ENCODE peak calls at places on chromosomes 2 and 18, in ten cellular contexts. M is NCI-H774; U is NCI-H146; X is nucleus accumbens; R is HTR-8/SVneo; J is stimulated activated CD4-positive, alpha-beta T cell treated with anti-CD3 and anti-CD28 coated beads, TNF-alpha, amount 100 ng/mL, for 1 hour; Z is activated CD8-positive, alpha-beta memory T cell treated with anti-CD3 and anti-CD28 coated beads, Interleukin-2, amount 50 U/mL, for 4 hours; A is lower leg skin; O is glomerular endothelial cell; Q is naive thymus-derived CD8-positive, alpha-beta T cell. K is an unnamed sample.

GRCh38 chr2:239361311-239361642 is 39.5 kb downstream of the HDAC4 start:
- DNase-seq in M (no peak), U (no peak), X (no peak), R (no peak), J (no peak), Z (no peak), A (no peak), O (no peak), Q (no peak), K (no peak)

GRCh38 chr2:20184067-20184938 is 40.6 kb downstream of the SDC1 start:
- DNase-seq in M (no peak), U (no peak), X (no peak), R (peak), J (no peak), Z (no peak), A (no peak), O (no peak), Q (no peak), K (no peak)

GRCh38 chr2:181780159-181781081 is 100.1 kb upstream of the NEUROD1 start:
- DNase-seq in M (no peak), U (peak), X (no peak), R (no peak), J (no peak), Z (no peak), A (no peak), O (no peak), Q (no peak), K (no peak)

GRCh38 chr2:64932327-64933216 is 56.6 kb upstream of the SLC1A4 start:
- DNase-seq in M (no peak), U (no peak), X (no peak), R (no peak), J (no peak), Z (no peak), A (no peak), O (no peak), Q (no peak), K (no peak)

GRCh38 chr2:72027426-72028161 is 120.1 kb downstream of the CYP26B1 start:
- DNase-seq in M (no peak), U (no peak), X (no peak), R (no peak), J (no peak), Z (no peak), A (peak), O (no peak), Q (no peak), K (no peak)

GRCh38 chr2:224832207-224832606 is 116.0 kb upstream of the CCDC195 start:
- DNase-seq in M (no peak), U (no peak), X (no peak), R (no peak), J (no peak), Z (no peak), A (no peak), O (no peak), Q (no peak), K (no peak)

GRCh38 chr2:218003265-218003950 is 613 bp upstream of the TNS1 start:
- DNase-seq in M (no peak), U (no peak), X (no peak), R (no peak), J (no peak), Z (no peak), A (no peak), O (no peak), Q (no peak), K (no peak)

GRCh38 chr2:152743004-152743403 is 24.6 kb downstream of the ARL6IP6 start:
- DNase-seq in M (no peak), U (no peak), X (no peak), R (peak), J (no peak), Z (no peak), A (no peak), O (no peak), Q (no peak), K (no peak)

GRCh38 chr2:33230877-33231276 is 245.6 kb upstream of the RASGRP3 start:
- DNase-seq in M (no peak), U (no peak), X (no peak), R (no peak), J (no peak), Z (no peak), A (no peak), O (no peak), Q (no peak), K (no peak)

GRCh38 chr18:56388571-56388970 is 249.8 kb downstream of the TXNL1 start:
- DNase-seq in M (no peak), U (no peak), X (no peak), R (no peak), J (no peak), Z (no peak), A (no peak), O (peak), Q (no peak), K (no peak)

GRCh38 chr2:224983719-224984388 is 58.4 kb downstream of the DOCK10 start:
- DNase-seq in M (no peak), U (peak), X (no peak), R (no peak), J (no peak), Z (no peak), A (no peak), O (no peak), Q (no peak), K (peak)

GRCh38 chr18:51030537-51031258 is 685 bp downstream of the SMAD4 start:
- DNase-seq in M (peak), U (peak), X (peak), R (no peak), J (peak), Z (peak), A (peak), O (no peak), Q (peak), K (peak)

GRCh38 chr18:62957885-62958472 is 242.6 kb downstream of the PHLPP1 start:
- DNase-seq in M (no peak), U (peak), X (no peak), R (no peak), J (no peak), Z (no peak), A (no peak), O (no peak), Q (no peak), K (no peak)

GRCh38 chr2:183868707-183869106 is 729.6 kb upstream of the ZNF804A start:
- DNase-seq in M (no peak), U (no peak), X (no peak), R (peak), J (no peak), Z (no peak), A (no peak), O (peak), Q (no peak), K (no peak)

GRCh38 chr2:234973008-234973407 is 21.2 kb downstream of the SH3BP4 start:
- DNase-seq in M (no peak), U (no peak), X (no peak), R (no peak), J (no peak), Z (no peak), A (no peak), O (no peak), Q (no peak), K (no peak)

GRCh38 chr2:207768891-207769596 is 662 bp downstream of the FZD5 start:
- DNase-seq in M (no peak), U (peak), X (no peak), R (peak), J (no peak), Z (peak), A (no peak), O (no peak), Q (no peak), K (no peak)

GRCh38 chr2:241066893-241067341 is 35.2 kb downstream of the MTERF4 start:
- DNase-seq in M (no peak), U (no peak), X (no peak), R (peak), J (no peak), Z (no peak), A (no peak), O (no peak), Q (no peak), K (no peak)

GRCh38 chr2:40451926-40452605 is at the start of gene SLC8A1:
- DNase-seq in M (peak), U (peak), X (no peak), R (no peak), J (no peak), Z (no peak), A (no peak), O (no peak), Q (no peak), K (no peak)

GRCh38 chr2:3522851-3523481 is 3.6 kb upstream of the ADI1 start:
- DNase-seq in M (no peak), U (no peak), X (no peak), R (no peak), J (no peak), Z (no peak), A (no peak), O (no peak), Q (no peak), K (no peak)

GRCh38 chr2:37566517-37566961 is 104.9 kb downstream of the CDC42EP3 start:
- DNase-seq in M (no peak), U (no peak), X (no peak), R (no peak), J (no peak), Z (no peak), A (peak), O (no peak), Q (no peak), K (no peak)

GRCh38 chr18:80250740-80251364 is 3.5 kb upstream of the PARD6G start:
- DNase-seq in M (no peak), U (no peak), X (no peak), R (no peak), J (no peak), Z (no peak), A (peak), O (no peak), Q (no peak), K (no peak)

GRCh38 chr2:174985624-174986023 is 19.6 kb downstream of the CHN1 start:
- DNase-seq in M (no peak), U (no peak), X (no peak), R (peak), J (no peak), Z (no peak), A (no peak), O (no peak), Q (no peak), K (no peak)

GRCh38 chr2:159939946-159940345 is 122.5 kb downstream of the PLA2R1 start:
- DNase-seq in M (no peak), U (peak), X (no peak), R (peak), J (no peak), Z (no peak), A (no peak), O (no peak), Q (no peak), K (no peak)

GRCh38 chr18:32470136-32470712 is 458 bp downstream of the GAREM1 start:
- DNase-seq in M (peak), U (peak), X (peak), R (no peak), J (peak), Z (no peak), A (peak), O (no peak), Q (no peak), K (peak)